ENCODE peak calls at places on chromosomes 7 and 10, in six cellular contexts. L, Y, N, E, M and A are unnamed samples.

GRCh38 chr7:127504715-127505114 is 80.7 kb downstream of the GCC1 start:
- DNase-seq in Y (peak; percentile 23), N (no peak), M (no peak), L (no peak), E (no peak), A (no peak)

GRCh38 chr7:29375641-29376562 is 181.3 kb downstream of the CHN2 start:
- DNase-seq in Y (no peak), E (no peak), L (no peak), N (no peak), M (no peak), A (peak; percentile 92)

GRCh38 chr7:151389768-151390593 is 19.9 kb downstream of the WDR86 start:
- DNase-seq in N (no peak), E (peak; percentile 59), M (no peak), L (no peak), Y (no peak), A (no peak)

GRCh38 chr7:98066934-98067507 is 39.6 kb upstream of the LMTK2 start:
- DNase-seq in M (no peak), E (no peak), N (no peak), Y (no peak), L (no peak), A (no peak)

GRCh38 chr10:31619410-31620095 is 300.5 kb downstream of the ZEB1 start:
- DNase-seq in Y (no peak), L (no peak), N (no peak), M (no peak), E (no peak), A (no peak)

GRCh38 chr10:93437000-93437945 is 44.9 kb downstream of the MYOF start:
- DNase-seq in E (no peak), L (no peak), N (peak; percentile 94), Y (no peak), M (no peak), A (peak; percentile 31)

GRCh38 chr7:78970440-78970916 is 483.0 kb downstream of the MAGI2 start:
- DNase-seq in M (no peak), L (no peak), E (no peak), N (no peak), Y (no peak), A (no peak)

GRCh38 chr10:6300106-6300783 is 97.5 kb downstream of the PFKFB3 start:
- DNase-seq in M (peak; percentile 60), E (no peak), L (no peak), N (no peak), Y (peak; percentile 15), A (no peak)

GRCh38 chr10:30997536-30998252 is 34.0 kb downstream of the ZNF438 start:
- DNase-seq in M (no peak), N (no peak), E (no peak), Y (no peak), L (no peak), A (no peak)

GRCh38 chr7:131546583-131547111 is 9.8 kb downstream of the PODXL start:
- DNase-seq in E (no peak), Y (peak; percentile 50), N (no peak), M (peak; percentile 67), L (peak; percentile 53), A (no peak)

GRCh38 chr10:122087436-122087835 is 98.5 kb downstream of the TACC2 start:
- DNase-seq in M (no peak), E (no peak), Y (no peak), N (no peak), L (no peak), A (no peak)

GRCh38 chr7:70215491-70215890 is 617.2 kb downstream of the AUTS2 start:
- DNase-seq in E (no peak), M (no peak), L (no peak), Y (no peak), N (no peak), A (no peak)

GRCh38 chr10:91311601-91312000 is 91.1 kb downstream of the PCGF5 start:
- DNase-seq in M (no peak), N (no peak), L (no peak), Y (no peak), E (no peak), A (no peak)

GRCh38 chr7:7519528-7519927 is 16.1 kb downstream of the COL28A1 start:
- DNase-seq in N (no peak), L (no peak), M (no peak), Y (no peak), E (no peak), A (no peak)

GRCh38 chr7:73971701-73972341 is 56.2 kb upstream of the ELN start:
- DNase-seq in Y (no peak), L (no peak), M (peak; percentile 36), N (peak; percentile 48), E (no peak), A (no peak)

GRCh38 chr7:1738511-1738910 is 68.4 kb downstream of the ELFN1 start:
- DNase-seq in M (no peak), L (no peak), Y (no peak), E (no peak), N (no peak), A (no peak)

GRCh38 chr10:8044908-8045727 is 9.4 kb upstream of the GATA3 start:
- DNase-seq in L (no peak), E (peak; percentile 68), N (no peak), M (no peak), Y (peak; percentile 7), A (peak; percentile 8)

GRCh38 chr10:71963756-71964668 is at the start of gene CHST3:
- DNase-seq in N (peak; percentile 92), L (no peak), M (no peak), Y (no peak), E (peak; percentile 94), A (no peak)

GRCh38 chr10:94062611-94063010 is 68.9 kb downstream of the PLCE1 start:
- DNase-seq in L (no peak), M (no peak), Y (no peak), N (no peak), E (no peak), A (no peak)

GRCh38 chr10:130127612-130128607 is 8.3 kb upstream of the GLRX3 start:
- DNase-seq in N (no peak), Y (no peak), M (peak; percentile 67), L (no peak), E (peak; percentile 93), A (peak; percentile 71)

GRCh38 chr10:127115086-127115485 is 81.3 kb downstream of the INSYN2A start:
- DNase-seq in N (no peak), L (no peak), M (no peak), Y (no peak), E (no peak), A (no peak)

GRCh38 chr10:101080933-101081546 is 19.3 kb downstream of the KAZALD1 start:
- DNase-seq in M (no peak), Y (no peak), N (no peak), L (no peak), E (no peak), A (no peak)

GRCh38 chr7:157044151-157044687 is 33.8 kb upstream of the MNX1 start:
- DNase-seq in N (no peak), M (no peak), L (no peak), Y (no peak), E (no peak), A (no peak)

GRCh38 chr10:50918529-50918928 is 33.1 kb upstream of the A1CF start:
- DNase-seq in E (no peak), M (no peak), Y (no peak), N (no peak), L (no peak), A (no peak)

GRCh38 chr7:1160665-1161010 is 642 bp upstream of the ZFAND2A start:
- DNase-seq in M (peak; percentile 53), Y (no peak), N (no peak), L (no peak), E (peak; percentile 82), A (no peak)

GRCh38 chr10:26911811-26912461 is 51.2 kb upstream of the ABI1 start:
- DNase-seq in L (no peak), Y (no peak), E (no peak), N (no peak), M (no peak), A (no peak)

GRCh38 chr10:104492349-104492940 is 138.8 kb downstream of the CFAP58 start:
- DNase-seq in E (no peak), N (no peak), L (no peak), Y (no peak), M (no peak), A (no peak)

GRCh38 chr7:46107610-46108217 is 186.6 kb upstream of the IGFBP3 start:
- DNase-seq in L (no peak), Y (no peak), N (no peak), M (no peak), E (no peak), A (no peak)

GRCh38 chr7:137360087-137360679 is 16.6 kb upstream of the PTN start:
- DNase-seq in Y (no peak), L (no peak), N (no peak), E (no peak), M (no peak), A (no peak)

GRCh38 chr7:52107355-52107754 is 790.7 kb upstream of the COBL start:
- DNase-seq in E (no peak), N (no peak), L (no peak), Y (no peak), M (no peak), A (no peak)

GRCh38 chr7:151599401-151600227 is 79.9 kb upstream of the RHEB start:
- DNase-seq in L (no peak), M (no peak), Y (no peak), N (no peak), E (peak; percentile 46), A (no peak)

GRCh38 chr7:85464042-85464651 is 277.3 kb upstream of the SEMA3D start:
- DNase-seq in L (no peak), M (no peak), N (no peak), Y (no peak), E (no peak), A (no peak)

GRCh38 chr7:137890449-137890916 is 43.7 kb upstream of the DGKI start:
- DNase-seq in M (no peak), Y (no peak), E (no peak), L (no peak), N (no peak), A (no peak)

GRCh38 chr10:62992145-62992721 is 140.9 kb upstream of the NRBF2 start:
- DNase-seq in Y (no peak), L (no peak), E (no peak), M (no peak), N (no peak), A (no peak)

GRCh38 chr7:19405546-19405945 is 260.3 kb upstream of the FERD3L start:
- DNase-seq in N (no peak), Y (no peak), L (no peak), M (no peak), E (no peak), A (no peak)